ENCODE peak calls at places on chromosomes 13 and 19, in ten cellular contexts. J, U, M, F, A, N, Y, W, X and B are unnamed samples.
A peak's percentile ranks its signal among the peaks of the same experiment; 100 is the strongest.

GRCh38 chr19:1853295-1854031 is 5.2 kb upstream of the REXO1 start:
- DNase-seq in M (peak; percentile 68), Y (peak; percentile 91), A (peak; percentile 88), X (peak; percentile 81), W (peak; percentile 78), N (peak; percentile 88), U (peak; percentile 85), J (peak; percentile 89), F (peak; percentile 91), B (peak; percentile 88)

GRCh38 chr19:1318678-1319471 is 33.2 kb downstream of the EFNA2 start:
- DNase-seq in A (no peak), W (no peak), U (peak; percentile 38), J (peak; percentile 54), X (no peak), M (no peak), Y (no peak), F (no peak), N (no peak), B (no peak)

GRCh38 chr13:97490702-97491307 is 56.8 kb downstream of the RAP2A start:
- DNase-seq in F (no peak), M (no peak), Y (no peak), A (no peak), N (no peak), J (no peak), W (no peak), X (no peak), U (no peak), B (no peak)

GRCh38 chr13:23979361-23980159 is 82.3 kb upstream of the C1QTNF9B start:
- DNase-seq in M (peak; percentile 53), J (peak; percentile 26), A (peak; percentile 60), U (peak; percentile 85), F (no peak), W (peak; percentile 87), N (peak; percentile 83), Y (peak; percentile 62), X (peak; percentile 77), B (peak; percentile 39)

GRCh38 chr19:13037161-13037560 is 41.9 kb downstream of the NFIX start:
- DNase-seq in J (no peak), W (no peak), F (no peak), X (no peak), U (no peak), N (no peak), Y (peak; percentile 83), A (no peak), M (no peak), B (no peak)

GRCh38 chr19:48135411-48135810 is 24.8 kb upstream of the PLA2G4C start:
- DNase-seq in F (no peak), J (no peak), M (no peak), Y (no peak), W (no peak), X (no peak), A (peak; percentile 17), U (peak; percentile 87), N (no peak), B (no peak)

GRCh38 chr19:4636151-4636717 is 3.1 kb upstream of the TNFAIP8L1 start:
- DNase-seq in X (peak; percentile 59), Y (peak; percentile 60), U (peak; percentile 92), J (peak; percentile 78), F (peak; percentile 31), N (peak; percentile 82), M (peak; percentile 26), A (peak; percentile 66), W (peak; percentile 65), B (peak; percentile 76)

GRCh38 chr19:44677019-44677809 is 5.9 kb downstream of the CEACAM19 start:
- DNase-seq in Y (peak; percentile 86), M (no peak), J (peak; percentile 85), W (no peak), F (no peak), X (no peak), U (peak; percentile 53), A (no peak), N (no peak), B (no peak)

GRCh38 chr13:45121421-45121820 is 1.1 kb downstream of the GTF2F2 start:
- DNase-seq in U (peak; percentile 17), Y (peak; percentile 53), X (no peak), F (no peak), N (no peak), J (peak; percentile 48), A (no peak), W (no peak), M (no peak), B (peak; percentile 15)

GRCh38 chr13:94716016-94716415 is 3.7 kb upstream of the SOX21 start:
- DNase-seq in W (no peak), U (no peak), M (no peak), F (no peak), N (no peak), A (no peak), Y (no peak), J (no peak), X (no peak), B (no peak)

GRCh38 chr13:111394211-111394922 is 73.9 kb downstream of the TEX29 start:
- DNase-seq in A (no peak), F (no peak), N (no peak), X (no peak), M (no peak), Y (no peak), U (no peak), W (no peak), J (no peak), B (no peak)

GRCh38 chr19:28420731-28421550 is 792.0 kb downstream of the UQCRFS1 start:
- DNase-seq in U (no peak), F (no peak), X (no peak), A (no peak), N (no peak), M (no peak), J (no peak), W (no peak), Y (no peak), B (no peak)

GRCh38 chr19:482186-483041 is 13.9 kb upstream of the MADCAM1 start:
- DNase-seq in J (no peak), M (no peak), U (peak; percentile 30), A (no peak), N (peak; percentile 28), Y (no peak), F (no peak), X (no peak), W (no peak), B (no peak)

GRCh38 chr13:109821038-109821545 is 34.7 kb upstream of the IRS2 start:
- DNase-seq in N (no peak), J (no peak), Y (no peak), U (no peak), F (no peak), A (no peak), M (no peak), W (no peak), X (no peak), B (no peak)

DNA sequence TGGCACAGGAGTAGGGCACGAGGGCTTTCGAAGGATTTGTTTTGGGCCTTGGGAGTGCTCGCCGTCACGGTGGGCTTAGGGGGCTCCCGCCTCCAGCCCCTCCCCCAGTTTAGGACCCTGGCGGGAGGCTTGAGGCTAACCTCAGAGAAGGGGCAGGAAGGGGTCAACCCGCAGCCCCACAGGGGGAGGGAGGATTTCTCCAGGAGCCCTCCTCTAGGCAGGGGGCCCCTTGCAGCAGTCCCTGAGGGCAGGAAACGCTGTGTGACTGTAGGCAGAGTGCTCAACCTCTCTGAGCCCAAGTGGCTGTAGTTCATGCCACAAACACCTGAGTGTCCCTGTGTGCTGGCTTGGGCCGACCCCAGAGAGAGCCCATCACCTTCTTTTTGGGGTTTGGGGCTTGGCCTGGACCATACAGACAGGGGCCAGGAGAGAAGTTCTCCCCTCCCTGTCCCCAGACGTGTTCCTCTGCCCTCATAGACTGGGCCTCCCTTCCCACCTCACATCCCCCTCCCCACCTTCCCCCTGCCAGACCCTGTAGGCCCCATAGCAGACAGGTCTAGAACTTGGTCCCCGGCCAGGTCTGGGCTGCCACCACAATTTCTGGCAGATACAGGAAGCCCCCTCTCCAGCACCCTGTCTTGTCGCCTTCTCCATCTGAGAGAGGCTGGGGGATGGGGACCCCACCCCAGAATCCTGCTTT is 8.1 kb downstream of the ISYNA1 start:
- DNase-seq in U (no peak), Y (peak; percentile 51), F (no peak), X (no peak), M (no peak), W (no peak), A (no peak), N (no peak), J (no peak), B (no peak)
- H3K4me3 ChIP-seq in U (peak overlapping the region; percentile 43), Y (no peak overlapping the region), F (no peak overlapping the region), X (no peak overlapping the region), M (peak overlapping the region; percentile 52), W (peak overlapping the region; percentile 55), A (no peak overlapping the region), N (peak overlapping the region; percentile 41), J (peak overlapping the region; percentile 45), B (peak overlapping the region; percentile 56)

GRCh38 chr19:15287496-15287895 is 44.8 kb downstream of the BRD4 start:
- DNase-seq in M (no peak), U (no peak), N (no peak), W (no peak), Y (no peak), J (no peak), A (no peak), F (no peak), X (no peak), B (no peak)
- H3K27me3 ChIP-seq in M (no peaks in the 10 kb centered on the region), U (no peaks in the 10 kb centered on the region), N (no peaks in the 10 kb centered on the region), W (no peaks in the 10 kb centered on the region), Y (no peaks in the 10 kb centered on the region), J (no peaks in the 10 kb centered on the region), A (no peaks in the 10 kb centered on the region), F (no peaks in the 10 kb centered on the region), X (no peaks in the 10 kb centered on the region), B (no peaks in the 10 kb centered on the region)

DNA sequence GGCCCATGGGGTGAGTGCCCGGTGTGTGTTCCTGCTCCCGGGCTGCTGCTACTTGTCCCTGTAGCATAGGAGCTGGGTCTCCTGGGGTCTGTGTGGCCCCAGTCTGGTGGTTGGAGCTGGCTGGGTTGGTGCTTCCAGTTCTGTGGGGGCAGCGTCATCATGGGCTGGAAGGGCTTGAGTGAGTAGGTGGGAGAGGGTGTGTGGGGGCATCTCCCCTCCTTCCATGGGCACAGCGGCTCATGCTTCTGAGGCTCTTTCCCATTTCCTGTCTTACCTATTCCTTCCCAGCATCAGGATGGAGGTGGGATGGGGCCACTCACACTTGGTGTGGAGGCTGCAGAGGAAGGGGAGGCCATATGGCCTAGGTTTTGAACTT is 8.0 kb upstream of the EPN1 start:
- DNase-seq in U (no peak), X (no peak), F (no peak), J (no peak), W (no peak), A (no peak), N (no peak), M (no peak), Y (no peak), B (no peak)
- H3K36me3 ChIP-seq in U (peaks cover 65% of the 10 kb centered on the region), X (peaks cover 18% of the 10 kb centered on the region), F (peaks cover 47% of the 10 kb centered on the region), J (peaks cover 81% of the 10 kb centered on the region), W (peaks cover 89% of the 10 kb centered on the region), A (peaks cover 29% of the 10 kb centered on the region), N (peaks cover 10% of the 10 kb centered on the region), M (peaks cover 98% of the 10 kb centered on the region), Y (peaks cover 38% of the 10 kb centered on the region), B (peaks cover 73% of the 10 kb centered on the region)

DNA sequence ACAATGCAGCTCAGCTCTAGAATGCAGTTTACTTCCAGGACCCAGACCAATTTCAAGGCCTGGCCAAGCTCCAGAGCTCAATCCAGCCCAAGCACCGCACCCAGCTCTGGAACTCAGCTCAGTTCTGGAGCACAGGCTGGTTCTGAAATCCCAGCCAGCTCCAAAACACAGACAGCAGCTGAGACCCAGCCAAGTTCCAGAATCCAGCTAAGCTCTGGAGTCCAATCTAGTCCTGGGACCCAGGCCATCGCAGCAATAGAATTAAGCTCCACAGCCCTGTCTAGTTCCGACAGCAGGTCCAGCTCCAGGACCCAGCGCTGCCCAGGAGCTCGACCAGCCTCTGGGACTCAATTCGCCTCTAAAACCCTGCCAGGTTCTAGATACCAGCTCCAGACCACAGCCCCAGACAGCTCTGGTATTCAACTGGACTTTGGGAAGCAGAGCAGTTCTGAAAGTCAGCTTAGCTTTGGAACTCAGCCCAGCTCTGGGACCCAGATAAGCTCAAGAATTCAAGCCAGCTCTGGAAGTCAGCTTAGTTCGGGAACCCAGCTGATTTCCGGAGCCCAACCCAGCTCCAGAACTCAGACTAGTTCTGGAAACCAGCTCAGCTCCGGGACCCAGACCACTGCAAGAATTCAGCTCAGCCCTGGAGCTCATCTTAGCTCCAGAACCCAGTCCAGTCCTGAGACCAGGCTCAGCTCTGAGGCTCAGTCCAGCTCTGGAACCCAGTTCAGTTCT is 6.8 kb downstream of the GIPC3 start:
- DNase-seq in W (no peak), U (no peak), N (no peak), Y (no peak), J (no peak), F (no peak), M (no peak), X (no peak), A (no peak), B (no peak)
- H3K4me3 ChIP-seq in W (no peak overlapping the region), U (no peak overlapping the region), N (no peak overlapping the region), Y (no peak overlapping the region), J (no peak overlapping the region), F (no peak overlapping the region), M (no peak overlapping the region), X (no peak overlapping the region), A (no peak overlapping the region), B (no peak overlapping the region)